ENCODE peak calls at places on chromosomes 2 and 18, in nine cellular contexts. One of them, this sample, is unnamed.

GRCh38 chr2:150370600-150370999 is 116.9 kb downstream of the RND3 start:
- DNase-seq in fibroblast of pulmonary artery: no peak
- DNase-seq in GM12864: no peak
- DNase-seq in AG04450: no peak
- DNase-seq in AG09309: no peak
- DNase-seq in tibial nerve: no peak
- DNase-seq in fibroblast of mammary gland: no peak
- DNase-seq in body of pancreas: no peak
- DNase-seq in epithelial cell of esophagus: peak
- DNase-seq in this sample: no peak

GRCh38 chr2:173459363-173459762 is 104.7 kb downstream of the CDCA7 start:
- DNase-seq in fibroblast of pulmonary artery: no peak
- DNase-seq in GM12864: no peak
- DNase-seq in AG04450: no peak
- DNase-seq in AG09309: no peak
- DNase-seq in tibial nerve: no peak
- DNase-seq in fibroblast of mammary gland: no peak
- DNase-seq in body of pancreas: no peak
- DNase-seq in epithelial cell of esophagus: peak
- DNase-seq in this sample: no peak

GRCh38 chr2:38806407-38807071 is 28.5 kb downstream of the GEMIN6 start:
- DNase-seq in fibroblast of pulmonary artery: no peak
- DNase-seq in GM12864: no peak
- DNase-seq in AG04450: no peak
- DNase-seq in AG09309: no peak
- DNase-seq in tibial nerve: no peak
- DNase-seq in fibroblast of mammary gland: no peak
- DNase-seq in body of pancreas: no peak
- DNase-seq in epithelial cell of esophagus: no peak
- DNase-seq in this sample: no peak

GRCh38 chr18:50268022-50268747 is 1.9 kb upstream of the CFAP53 start:
- DNase-seq in fibroblast of pulmonary artery: peak
- DNase-seq in GM12864: peak
- DNase-seq in AG04450: no peak
- DNase-seq in AG09309: no peak
- DNase-seq in tibial nerve: peak
- DNase-seq in fibroblast of mammary gland: peak
- DNase-seq in body of pancreas: peak
- DNase-seq in epithelial cell of esophagus: peak
- DNase-seq in this sample: peak

GRCh38 chr2:197191177-197191947 is 119.2 kb downstream of the ANKRD44 start:
- DNase-seq in fibroblast of pulmonary artery: peak
- DNase-seq in GM12864: no peak
- DNase-seq in AG04450: no peak
- DNase-seq in AG09309: no peak
- DNase-seq in tibial nerve: no peak
- DNase-seq in fibroblast of mammary gland: peak
- DNase-seq in body of pancreas: no peak
- DNase-seq in epithelial cell of esophagus: peak
- DNase-seq in this sample: peak

GRCh38 chr2:75522543-75523312 is 38.0 kb downstream of the EVA1A start:
- DNase-seq in fibroblast of pulmonary artery: no peak
- DNase-seq in GM12864: no peak
- DNase-seq in AG04450: no peak
- DNase-seq in AG09309: no peak
- DNase-seq in tibial nerve: no peak
- DNase-seq in fibroblast of mammary gland: no peak
- DNase-seq in body of pancreas: no peak
- DNase-seq in epithelial cell of esophagus: peak
- DNase-seq in this sample: no peak

GRCh38 chr18:54679318-54680149 is 88.5 kb downstream of the DYNAP start:
- DNase-seq in fibroblast of pulmonary artery: peak
- DNase-seq in GM12864: no peak
- DNase-seq in AG04450: peak
- DNase-seq in AG09309: peak
- DNase-seq in tibial nerve: no peak
- DNase-seq in fibroblast of mammary gland: peak
- DNase-seq in body of pancreas: no peak
- DNase-seq in epithelial cell of esophagus: peak
- DNase-seq in this sample: peak

GRCh38 chr2:171523339-171523931 is 1.2 kb downstream of the CYBRD1 start:
- DNase-seq in fibroblast of pulmonary artery: peak
- DNase-seq in GM12864: no peak
- DNase-seq in AG04450: no peak
- DNase-seq in AG09309: no peak
- DNase-seq in tibial nerve: peak
- DNase-seq in fibroblast of mammary gland: peak
- DNase-seq in body of pancreas: peak
- DNase-seq in epithelial cell of esophagus: peak
- DNase-seq in this sample: peak

GRCh38 chr18:68417826-68418225 is 297.1 kb downstream of the TMX3 start:
- DNase-seq in fibroblast of pulmonary artery: peak
- DNase-seq in GM12864: no peak
- DNase-seq in AG04450: no peak
- DNase-seq in AG09309: no peak
- DNase-seq in tibial nerve: no peak
- DNase-seq in fibroblast of mammary gland: peak
- DNase-seq in body of pancreas: no peak
- DNase-seq in epithelial cell of esophagus: peak
- DNase-seq in this sample: no peak

GRCh38 chr2:177332041-177332991 is 60.3 kb upstream of the AGPS start:
- DNase-seq in fibroblast of pulmonary artery: peak
- DNase-seq in GM12864: peak
- DNase-seq in AG04450: peak
- DNase-seq in AG09309: no peak
- DNase-seq in tibial nerve: no peak
- DNase-seq in fibroblast of mammary gland: peak
- DNase-seq in body of pancreas: peak
- DNase-seq in epithelial cell of esophagus: peak
- DNase-seq in this sample: peak

GRCh38 chr2:37414470-37414949 is 70.1 kb downstream of the QPCT start:
- DNase-seq in fibroblast of pulmonary artery: peak
- DNase-seq in GM12864: peak
- DNase-seq in AG04450: peak
- DNase-seq in AG09309: peak
- DNase-seq in tibial nerve: no peak
- DNase-seq in fibroblast of mammary gland: peak
- DNase-seq in body of pancreas: no peak
- DNase-seq in epithelial cell of esophagus: peak
- DNase-seq in this sample: peak

GRCh38 chr18:49728542-49728941 is 84.8 kb downstream of the ACAA2 start:
- DNase-seq in fibroblast of pulmonary artery: peak
- DNase-seq in GM12864: no peak
- DNase-seq in AG04450: no peak
- DNase-seq in AG09309: no peak
- DNase-seq in tibial nerve: no peak
- DNase-seq in fibroblast of mammary gland: peak
- DNase-seq in body of pancreas: peak
- DNase-seq in epithelial cell of esophagus: peak
- DNase-seq in this sample: peak

GRCh38 chr2:9473985-9474360 is 378 bp upstream of the IAH1 start:
- DNase-seq in fibroblast of pulmonary artery: peak
- DNase-seq in GM12864: no peak
- DNase-seq in AG04450: no peak
- DNase-seq in AG09309: no peak
- DNase-seq in tibial nerve: no peak
- DNase-seq in fibroblast of mammary gland: peak
- DNase-seq in body of pancreas: peak
- DNase-seq in epithelial cell of esophagus: no peak
- DNase-seq in this sample: peak

GRCh38 chr2:127810156-127810636 is 775 bp downstream of the WDR33 start:
- DNase-seq in fibroblast of pulmonary artery: peak
- DNase-seq in GM12864: no peak
- DNase-seq in AG04450: no peak
- DNase-seq in AG09309: no peak
- DNase-seq in tibial nerve: no peak
- DNase-seq in fibroblast of mammary gland: peak
- DNase-seq in body of pancreas: no peak
- DNase-seq in epithelial cell of esophagus: peak
- DNase-seq in this sample: no peak

GRCh38 chr2:135633582-135633981 is 102.3 kb downstream of the R3HDM1 start:
- DNase-seq in fibroblast of pulmonary artery: no peak
- DNase-seq in GM12864: no peak
- DNase-seq in AG04450: no peak
- DNase-seq in AG09309: no peak
- DNase-seq in tibial nerve: no peak
- DNase-seq in fibroblast of mammary gland: no peak
- DNase-seq in body of pancreas: no peak
- DNase-seq in epithelial cell of esophagus: no peak
- DNase-seq in this sample: no peak

GRCh38 chr2:68214381-68214780 is 38.0 kb downstream of the PPP3R1 start:
- DNase-seq in fibroblast of pulmonary artery: no peak
- DNase-seq in GM12864: peak
- DNase-seq in AG04450: no peak
- DNase-seq in AG09309: no peak
- DNase-seq in tibial nerve: no peak
- DNase-seq in fibroblast of mammary gland: no peak
- DNase-seq in body of pancreas: no peak
- DNase-seq in epithelial cell of esophagus: no peak
- DNase-seq in this sample: peak

GRCh38 chr2:68217729-68218128 is 34.6 kb downstream of the PPP3R1 start:
- DNase-seq in fibroblast of pulmonary artery: no peak
- DNase-seq in GM12864: no peak
- DNase-seq in AG04450: no peak
- DNase-seq in AG09309: no peak
- DNase-seq in tibial nerve: no peak
- DNase-seq in fibroblast of mammary gland: no peak
- DNase-seq in body of pancreas: no peak
- DNase-seq in epithelial cell of esophagus: no peak
- DNase-seq in this sample: peak

GRCh38 chr2:68218343-68218901 is 33.9 kb downstream of the PPP3R1 start:
- DNase-seq in fibroblast of pulmonary artery: no peak
- DNase-seq in GM12864: no peak
- DNase-seq in AG04450: no peak
- DNase-seq in AG09309: no peak
- DNase-seq in tibial nerve: no peak
- DNase-seq in fibroblast of mammary gland: no peak
- DNase-seq in body of pancreas: no peak
- DNase-seq in epithelial cell of esophagus: no peak
- DNase-seq in this sample: no peak

GRCh38 chr2:68222287-68222686 is 30.0 kb downstream of the PPP3R1 start:
- DNase-seq in fibroblast of pulmonary artery: no peak
- DNase-seq in GM12864: no peak
- DNase-seq in AG04450: no peak
- DNase-seq in AG09309: no peak
- DNase-seq in tibial nerve: no peak
- DNase-seq in fibroblast of mammary gland: no peak
- DNase-seq in body of pancreas: no peak
- DNase-seq in epithelial cell of esophagus: no peak
- DNase-seq in this sample: no peak

GRCh38 chr2:68216454-68217310 is 35.6 kb downstream of the PPP3R1 start:
- DNase-seq in fibroblast of pulmonary artery: no peak
- DNase-seq in GM12864: no peak
- DNase-seq in AG04450: no peak
- DNase-seq in AG09309: no peak
- DNase-seq in tibial nerve: no peak
- DNase-seq in fibroblast of mammary gland: peak
- DNase-seq in body of pancreas: no peak
- DNase-seq in epithelial cell of esophagus: no peak
- DNase-seq in this sample: no peak
- H3K4me3 ChIP-seq in fibroblast of pulmonary artery: no peak
- H3K4me3 ChIP-seq in GM12864: no peak
- H3K4me3 ChIP-seq in AG04450: no peak
- H3K4me3 ChIP-seq in AG09309: no peak
- H3K4me3 ChIP-seq in tibial nerve: no peak
- H3K4me3 ChIP-seq in fibroblast of mammary gland: no peak
- H3K4me3 ChIP-seq in body of pancreas: no peak
- H3K4me3 ChIP-seq in epithelial cell of esophagus: no peak
- H3K4me3 ChIP-seq in this sample: no peak

GRCh38 chr2:238433300-238433915 is 6.7 kb downstream of the ASB1 start:
- DNase-seq in fibroblast of pulmonary artery: no peak
- DNase-seq in GM12864: no peak
- DNase-seq in AG04450: no peak
- DNase-seq in AG09309: no peak
- DNase-seq in tibial nerve: no peak
- DNase-seq in fibroblast of mammary gland: no peak
- DNase-seq in body of pancreas: no peak
- DNase-seq in epithelial cell of esophagus: no peak
- DNase-seq in this sample: no peak
- TF ChIP-seq CTCF in fibroblast of pulmonary artery: no peak
- TF ChIP-seq CTCF in GM12864: no peak
- TF ChIP-seq CTCF in AG04450: no peak
- TF ChIP-seq CTCF in AG09309: no peak
- TF ChIP-seq CTCF in tibial nerve: no peak
- TF ChIP-seq CTCF in fibroblast of mammary gland: no peak
- TF ChIP-seq CTCF in body of pancreas: no peak
- TF ChIP-seq CTCF in epithelial cell of esophagus: no peak
- TF ChIP-seq CTCF in this sample: no peak

DNA sequence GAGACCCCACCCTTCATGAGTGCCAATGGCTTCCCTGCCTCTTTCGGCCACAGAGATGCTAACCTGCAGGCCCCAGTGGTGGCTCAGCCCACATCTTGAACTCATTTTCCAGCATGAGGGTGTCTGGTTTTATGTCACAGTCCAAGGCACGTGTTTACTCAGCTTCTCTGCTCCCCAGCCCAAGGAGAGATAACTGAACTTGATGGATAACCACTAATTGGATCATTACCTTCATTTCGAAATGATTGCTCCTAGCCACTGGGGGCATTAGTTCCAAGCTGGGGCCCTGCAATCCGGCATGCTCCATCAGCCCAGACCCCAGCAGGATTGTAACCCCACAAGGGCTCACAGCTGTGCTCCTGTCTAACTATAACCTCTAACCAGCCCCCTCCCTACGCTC is 46.0 kb upstream of the SIX2 start:
- DNase-seq in fibroblast of pulmonary artery: no peak
- DNase-seq in GM12864: no peak
- DNase-seq in AG04450: no peak
- DNase-seq in AG09309: no peak
- DNase-seq in tibial nerve: no peak
- DNase-seq in fibroblast of mammary gland: peak
- DNase-seq in body of pancreas: no peak
- DNase-seq in epithelial cell of esophagus: no peak
- DNase-seq in this sample: no peak
- H3K4me3 ChIP-seq in fibroblast of pulmonary artery: no peak
- H3K4me3 ChIP-seq in GM12864: no peak
- H3K4me3 ChIP-seq in AG04450: no peak
- H3K4me3 ChIP-seq in AG09309: no peak
- H3K4me3 ChIP-seq in tibial nerve: no peak
- H3K4me3 ChIP-seq in fibroblast of mammary gland: no peak
- H3K4me3 ChIP-seq in body of pancreas: no peak
- H3K4me3 ChIP-seq in epithelial cell of esophagus: no peak
- H3K4me3 ChIP-seq in this sample: no peak

DNA sequence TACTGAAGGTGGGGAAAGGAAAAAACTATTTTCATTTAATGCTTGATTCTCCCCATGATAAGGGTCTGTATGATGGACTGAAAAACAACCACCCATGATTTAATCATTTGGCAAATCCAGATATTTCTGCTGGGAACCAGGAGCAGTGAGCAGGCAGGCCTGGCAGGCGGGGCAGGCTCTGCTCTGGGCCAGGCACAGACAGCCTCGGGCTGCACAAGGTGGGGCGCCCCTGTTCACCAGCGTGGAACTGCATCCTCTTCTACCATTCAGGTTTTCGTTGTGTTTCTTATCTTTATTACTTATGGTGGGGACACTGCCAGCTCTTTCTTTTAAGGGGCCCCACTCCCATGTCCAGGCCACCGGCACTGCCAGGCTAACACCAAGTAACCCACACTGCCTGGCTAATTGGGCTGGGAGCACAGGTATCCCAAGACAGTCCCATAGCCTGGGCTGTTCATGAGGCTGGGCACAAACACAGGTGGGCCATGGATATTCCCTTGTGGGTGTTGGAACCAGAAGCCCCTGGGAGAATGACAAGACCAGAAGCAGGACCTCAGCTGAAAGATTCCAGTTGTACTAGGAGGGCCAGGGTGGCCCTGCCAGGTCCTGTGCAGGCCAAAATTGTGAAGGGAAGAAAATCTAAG is 57.1 kb upstream of the RALBP1 start:
- DNase-seq in fibroblast of pulmonary artery: no peak
- DNase-seq in GM12864: no peak
- DNase-seq in AG04450: no peak
- DNase-seq in AG09309: no peak
- DNase-seq in tibial nerve: no peak
- DNase-seq in fibroblast of mammary gland: no peak
- DNase-seq in body of pancreas: no peak
- DNase-seq in epithelial cell of esophagus: peak
- DNase-seq in this sample: no peak
- TF ChIP-seq CTCF in fibroblast of pulmonary artery: no peak
- TF ChIP-seq CTCF in GM12864: peak
- TF ChIP-seq CTCF in AG04450: no peak
- TF ChIP-seq CTCF in AG09309: no peak
- TF ChIP-seq CTCF in tibial nerve: no peak
- TF ChIP-seq CTCF in fibroblast of mammary gland: no peak
- TF ChIP-seq CTCF in body of pancreas: no peak
- TF ChIP-seq CTCF in epithelial cell of esophagus: no peak
- TF ChIP-seq CTCF in this sample: no peak